ENCODE peak calls at places on chromosomes 1 and 21, in six cellular contexts. One of them, this sample, is unnamed.

GRCh38 chr21:15195768-15196167 is 131.0 kb upstream of the NRIP1 start:
- DNase-seq in body of pancreas: no peak
- DNase-seq in HCT116: no peak
- DNase-seq in T-helper 17 cell: no peak
- DNase-seq in activated CD8-positive, alpha-beta memory T cell treated with anti-CD3 and anti-CD28 coated beads, Interleukin-2, amount 50 U/mL, for 48 hours: no peak
- DNase-seq in stimulated activated CD8-positive, alpha-beta memory T cell treated with anti-CD3 and anti-CD28 coated beads, Interleukin-4, amount 100 ng/mL, for 24 hours: no peak
- DNase-seq in this sample: no peak

GRCh38 chr1:220895412-220895946 is 16.2 kb downstream of the HLX start:
- DNase-seq in stimulated activated CD8-positive, alpha-beta memory T cell treated with anti-CD3 and anti-CD28 coated beads, Interleukin-4, amount 100 ng/mL, for 24 hours: no peak
- DNase-seq in body of pancreas: no peak
- DNase-seq in T-helper 17 cell: no peak
- DNase-seq in activated CD8-positive, alpha-beta memory T cell treated with anti-CD3 and anti-CD28 coated beads, Interleukin-2, amount 50 U/mL, for 48 hours: no peak
- DNase-seq in HCT116: no peak
- DNase-seq in this sample: no peak

GRCh38 chr1:170929835-170930554 is 5.3 kb upstream of the MROH9 start:
- DNase-seq in HCT116: peak
- DNase-seq in activated CD8-positive, alpha-beta memory T cell treated with anti-CD3 and anti-CD28 coated beads, Interleukin-2, amount 50 U/mL, for 48 hours: no peak
- DNase-seq in T-helper 17 cell: no peak
- DNase-seq in stimulated activated CD8-positive, alpha-beta memory T cell treated with anti-CD3 and anti-CD28 coated beads, Interleukin-4, amount 100 ng/mL, for 24 hours: no peak
- DNase-seq in body of pancreas: no peak
- DNase-seq in this sample: peak

GRCh38 chr1:22075718-22076117 is 23.2 kb downstream of the CDC42 start:
- DNase-seq in HCT116: no peak
- DNase-seq in stimulated activated CD8-positive, alpha-beta memory T cell treated with anti-CD3 and anti-CD28 coated beads, Interleukin-4, amount 100 ng/mL, for 24 hours: no peak
- DNase-seq in activated CD8-positive, alpha-beta memory T cell treated with anti-CD3 and anti-CD28 coated beads, Interleukin-2, amount 50 U/mL, for 48 hours: no peak
- DNase-seq in body of pancreas: no peak
- DNase-seq in T-helper 17 cell: no peak
- DNase-seq in this sample: no peak

GRCh38 chr1:23330846-23331245 is 13.2 kb downstream of the HNRNPR start:
- DNase-seq in body of pancreas: no peak
- DNase-seq in stimulated activated CD8-positive, alpha-beta memory T cell treated with anti-CD3 and anti-CD28 coated beads, Interleukin-4, amount 100 ng/mL, for 24 hours: no peak
- DNase-seq in T-helper 17 cell: no peak
- DNase-seq in HCT116: no peak
- DNase-seq in activated CD8-positive, alpha-beta memory T cell treated with anti-CD3 and anti-CD28 coated beads, Interleukin-2, amount 50 U/mL, for 48 hours: no peak
- DNase-seq in this sample: no peak

GRCh38 chr1:225972344-225973152 is 26.6 kb downstream of the SDE2 start:
- DNase-seq in stimulated activated CD8-positive, alpha-beta memory T cell treated with anti-CD3 and anti-CD28 coated beads, Interleukin-4, amount 100 ng/mL, for 24 hours: no peak
- DNase-seq in T-helper 17 cell: no peak
- DNase-seq in body of pancreas: no peak
- DNase-seq in HCT116: no peak
- DNase-seq in activated CD8-positive, alpha-beta memory T cell treated with anti-CD3 and anti-CD28 coated beads, Interleukin-2, amount 50 U/mL, for 48 hours: peak
- DNase-seq in this sample: no peak

GRCh38 chr1:65068202-65069011 is 79.6 kb upstream of the AK4 start:
- DNase-seq in body of pancreas: peak
- DNase-seq in HCT116: no peak
- DNase-seq in T-helper 17 cell: no peak
- DNase-seq in stimulated activated CD8-positive, alpha-beta memory T cell treated with anti-CD3 and anti-CD28 coated beads, Interleukin-4, amount 100 ng/mL, for 24 hours: no peak
- DNase-seq in activated CD8-positive, alpha-beta memory T cell treated with anti-CD3 and anti-CD28 coated beads, Interleukin-2, amount 50 U/mL, for 48 hours: no peak
- DNase-seq in this sample: no peak

GRCh38 chr21:43297989-43298388 is 128.9 kb downstream of the SIK1 start:
- DNase-seq in stimulated activated CD8-positive, alpha-beta memory T cell treated with anti-CD3 and anti-CD28 coated beads, Interleukin-4, amount 100 ng/mL, for 24 hours: no peak
- DNase-seq in T-helper 17 cell: no peak
- DNase-seq in HCT116: no peak
- DNase-seq in body of pancreas: no peak
- DNase-seq in activated CD8-positive, alpha-beta memory T cell treated with anti-CD3 and anti-CD28 coated beads, Interleukin-2, amount 50 U/mL, for 48 hours: no peak
- DNase-seq in this sample: no peak

GRCh38 chr1:8055973-8056372 is 29.9 kb upstream of the ERRFI1 start:
- DNase-seq in activated CD8-positive, alpha-beta memory T cell treated with anti-CD3 and anti-CD28 coated beads, Interleukin-2, amount 50 U/mL, for 48 hours: no peak
- DNase-seq in HCT116: peak
- DNase-seq in T-helper 17 cell: no peak
- DNase-seq in stimulated activated CD8-positive, alpha-beta memory T cell treated with anti-CD3 and anti-CD28 coated beads, Interleukin-4, amount 100 ng/mL, for 24 hours: no peak
- DNase-seq in body of pancreas: no peak
- DNase-seq in this sample: no peak

GRCh38 chr1:156821801-156822200 is 5.2 kb upstream of the SH2D2A start:
- DNase-seq in stimulated activated CD8-positive, alpha-beta memory T cell treated with anti-CD3 and anti-CD28 coated beads, Interleukin-4, amount 100 ng/mL, for 24 hours: no peak
- DNase-seq in body of pancreas: no peak
- DNase-seq in HCT116: no peak
- DNase-seq in activated CD8-positive, alpha-beta memory T cell treated with anti-CD3 and anti-CD28 coated beads, Interleukin-2, amount 50 U/mL, for 48 hours: no peak
- DNase-seq in T-helper 17 cell: no peak
- DNase-seq in this sample: no peak

GRCh38 chr1:40760984-40761383 is 22.6 kb upstream of the KCNQ4 start:
- DNase-seq in HCT116: no peak
- DNase-seq in T-helper 17 cell: no peak
- DNase-seq in activated CD8-positive, alpha-beta memory T cell treated with anti-CD3 and anti-CD28 coated beads, Interleukin-2, amount 50 U/mL, for 48 hours: no peak
- DNase-seq in stimulated activated CD8-positive, alpha-beta memory T cell treated with anti-CD3 and anti-CD28 coated beads, Interleukin-4, amount 100 ng/mL, for 24 hours: no peak
- DNase-seq in body of pancreas: no peak
- DNase-seq in this sample: no peak

GRCh38 chr21:46667735-46668380 is 32.4 kb downstream of the PRMT2 start:
- DNase-seq in activated CD8-positive, alpha-beta memory T cell treated with anti-CD3 and anti-CD28 coated beads, Interleukin-2, amount 50 U/mL, for 48 hours: peak
- DNase-seq in stimulated activated CD8-positive, alpha-beta memory T cell treated with anti-CD3 and anti-CD28 coated beads, Interleukin-4, amount 100 ng/mL, for 24 hours: no peak
- DNase-seq in T-helper 17 cell: no peak
- DNase-seq in HCT116: no peak
- DNase-seq in body of pancreas: no peak
- DNase-seq in this sample: no peak

GRCh38 chr1:63915121-63915520 is 141.3 kb downstream of the ROR1 start:
- DNase-seq in HCT116: no peak
- DNase-seq in stimulated activated CD8-positive, alpha-beta memory T cell treated with anti-CD3 and anti-CD28 coated beads, Interleukin-4, amount 100 ng/mL, for 24 hours: no peak
- DNase-seq in body of pancreas: no peak
- DNase-seq in T-helper 17 cell: no peak
- DNase-seq in activated CD8-positive, alpha-beta memory T cell treated with anti-CD3 and anti-CD28 coated beads, Interleukin-2, amount 50 U/mL, for 48 hours: no peak
- DNase-seq in this sample: no peak

GRCh38 chr1:151157067-151157531 is 650 bp downstream of the TNFAIP8L2 start:
- DNase-seq in T-helper 17 cell: peak
- DNase-seq in activated CD8-positive, alpha-beta memory T cell treated with anti-CD3 and anti-CD28 coated beads, Interleukin-2, amount 50 U/mL, for 48 hours: peak
- DNase-seq in stimulated activated CD8-positive, alpha-beta memory T cell treated with anti-CD3 and anti-CD28 coated beads, Interleukin-4, amount 100 ng/mL, for 24 hours: peak
- DNase-seq in HCT116: no peak
- DNase-seq in body of pancreas: no peak
- DNase-seq in this sample: no peak

GRCh38 chr21:42991992-42992740 is 17.8 kb downstream of the PKNOX1 start:
- DNase-seq in body of pancreas: no peak
- DNase-seq in activated CD8-positive, alpha-beta memory T cell treated with anti-CD3 and anti-CD28 coated beads, Interleukin-2, amount 50 U/mL, for 48 hours: no peak
- DNase-seq in HCT116: no peak
- DNase-seq in T-helper 17 cell: no peak
- DNase-seq in stimulated activated CD8-positive, alpha-beta memory T cell treated with anti-CD3 and anti-CD28 coated beads, Interleukin-4, amount 100 ng/mL, for 24 hours: no peak
- DNase-seq in this sample: peak

GRCh38 chr1:10630661-10631120 is 155.9 kb downstream of the PEX14 start:
- DNase-seq in HCT116: no peak
- DNase-seq in stimulated activated CD8-positive, alpha-beta memory T cell treated with anti-CD3 and anti-CD28 coated beads, Interleukin-4, amount 100 ng/mL, for 24 hours: no peak
- DNase-seq in T-helper 17 cell: no peak
- DNase-seq in activated CD8-positive, alpha-beta memory T cell treated with anti-CD3 and anti-CD28 coated beads, Interleukin-2, amount 50 U/mL, for 48 hours: no peak
- DNase-seq in body of pancreas: peak
- DNase-seq in this sample: no peak

GRCh38 chr1:78145105-78145580 is 99.4 kb downstream of the GIPC2 start:
- DNase-seq in body of pancreas: peak
- DNase-seq in stimulated activated CD8-positive, alpha-beta memory T cell treated with anti-CD3 and anti-CD28 coated beads, Interleukin-4, amount 100 ng/mL, for 24 hours: no peak
- DNase-seq in HCT116: peak
- DNase-seq in activated CD8-positive, alpha-beta memory T cell treated with anti-CD3 and anti-CD28 coated beads, Interleukin-2, amount 50 U/mL, for 48 hours: no peak
- DNase-seq in T-helper 17 cell: no peak
- DNase-seq in this sample: peak

GRCh38 chr1:26278303-26278702 is 1.6 kb upstream of the SH3BGRL3 start:
- DNase-seq in stimulated activated CD8-positive, alpha-beta memory T cell treated with anti-CD3 and anti-CD28 coated beads, Interleukin-4, amount 100 ng/mL, for 24 hours: no peak
- DNase-seq in HCT116: no peak
- DNase-seq in body of pancreas: no peak
- DNase-seq in activated CD8-positive, alpha-beta memory T cell treated with anti-CD3 and anti-CD28 coated beads, Interleukin-2, amount 50 U/mL, for 48 hours: no peak
- DNase-seq in T-helper 17 cell: no peak
- DNase-seq in this sample: peak

GRCh38 chr1:101004061-101004460 is 21.5 kb downstream of the DPH5 start:
- DNase-seq in stimulated activated CD8-positive, alpha-beta memory T cell treated with anti-CD3 and anti-CD28 coated beads, Interleukin-4, amount 100 ng/mL, for 24 hours: no peak
- DNase-seq in HCT116: no peak
- DNase-seq in T-helper 17 cell: no peak
- DNase-seq in body of pancreas: no peak
- DNase-seq in activated CD8-positive, alpha-beta memory T cell treated with anti-CD3 and anti-CD28 coated beads, Interleukin-2, amount 50 U/mL, for 48 hours: no peak
- DNase-seq in this sample: no peak

GRCh38 chr1:111227875-111228747 is 598 bp downstream of the CHI3L2 start:
- DNase-seq in T-helper 17 cell: no peak
- DNase-seq in HCT116: peak
- DNase-seq in stimulated activated CD8-positive, alpha-beta memory T cell treated with anti-CD3 and anti-CD28 coated beads, Interleukin-4, amount 100 ng/mL, for 24 hours: no peak
- DNase-seq in body of pancreas: no peak
- DNase-seq in activated CD8-positive, alpha-beta memory T cell treated with anti-CD3 and anti-CD28 coated beads, Interleukin-2, amount 50 U/mL, for 48 hours: no peak
- DNase-seq in this sample: no peak

GRCh38 chr1:167748901-167749300 is 27.1 kb downstream of the MPZL1 start:
- DNase-seq in HCT116: no peak
- DNase-seq in stimulated activated CD8-positive, alpha-beta memory T cell treated with anti-CD3 and anti-CD28 coated beads, Interleukin-4, amount 100 ng/mL, for 24 hours: no peak
- DNase-seq in body of pancreas: no peak
- DNase-seq in activated CD8-positive, alpha-beta memory T cell treated with anti-CD3 and anti-CD28 coated beads, Interleukin-2, amount 50 U/mL, for 48 hours: no peak
- DNase-seq in T-helper 17 cell: no peak
- DNase-seq in this sample: no peak

GRCh38 chr21:26041441-26042180 is 129.0 kb downstream of the APP start:
- DNase-seq in T-helper 17 cell: no peak
- DNase-seq in body of pancreas: no peak
- DNase-seq in activated CD8-positive, alpha-beta memory T cell treated with anti-CD3 and anti-CD28 coated beads, Interleukin-2, amount 50 U/mL, for 48 hours: no peak
- DNase-seq in HCT116: no peak
- DNase-seq in stimulated activated CD8-positive, alpha-beta memory T cell treated with anti-CD3 and anti-CD28 coated beads, Interleukin-4, amount 100 ng/mL, for 24 hours: no peak
- DNase-seq in this sample: no peak

GRCh38 chr1:18938008-18938706 is 18.3 kb downstream of the IFFO2 start:
- DNase-seq in stimulated activated CD8-positive, alpha-beta memory T cell treated with anti-CD3 and anti-CD28 coated beads, Interleukin-4, amount 100 ng/mL, for 24 hours: no peak
- DNase-seq in T-helper 17 cell: no peak
- DNase-seq in HCT116: no peak
- DNase-seq in activated CD8-positive, alpha-beta memory T cell treated with anti-CD3 and anti-CD28 coated beads, Interleukin-2, amount 50 U/mL, for 48 hours: no peak
- DNase-seq in body of pancreas: no peak
- DNase-seq in this sample: no peak

GRCh38 chr1:209634005-209634737 is 18.1 kb downstream of the LAMB3 start:
- DNase-seq in body of pancreas: no peak
- DNase-seq in HCT116: no peak
- DNase-seq in stimulated activated CD8-positive, alpha-beta memory T cell treated with anti-CD3 and anti-CD28 coated beads, Interleukin-4, amount 100 ng/mL, for 24 hours: no peak
- DNase-seq in activated CD8-positive, alpha-beta memory T cell treated with anti-CD3 and anti-CD28 coated beads, Interleukin-2, amount 50 U/mL, for 48 hours: no peak
- DNase-seq in T-helper 17 cell: no peak
- DNase-seq in this sample: no peak

GRCh38 chr1:84853743-84854721 is 39.0 kb downstream of the LPAR3 start:
- DNase-seq in activated CD8-positive, alpha-beta memory T cell treated with anti-CD3 and anti-CD28 coated beads, Interleukin-2, amount 50 U/mL, for 48 hours: no peak
- DNase-seq in body of pancreas: no peak
- DNase-seq in HCT116: peak
- DNase-seq in stimulated activated CD8-positive, alpha-beta memory T cell treated with anti-CD3 and anti-CD28 coated beads, Interleukin-4, amount 100 ng/mL, for 24 hours: no peak
- DNase-seq in T-helper 17 cell: peak
- DNase-seq in this sample: no peak

GRCh38 chr1:97651201-97651600 is 269.6 kb downstream of the DPYD start:
- DNase-seq in stimulated activated CD8-positive, alpha-beta memory T cell treated with anti-CD3 and anti-CD28 coated beads, Interleukin-4, amount 100 ng/mL, for 24 hours: no peak
- DNase-seq in T-helper 17 cell: no peak
- DNase-seq in HCT116: no peak
- DNase-seq in body of pancreas: no peak
- DNase-seq in activated CD8-positive, alpha-beta memory T cell treated with anti-CD3 and anti-CD28 coated beads, Interleukin-2, amount 50 U/mL, for 48 hours: no peak
- DNase-seq in this sample: no peak

GRCh38 chr1:37471345-37472231 is 2.8 kb upstream of the ZC3H12A start:
- DNase-seq in body of pancreas: peak
- DNase-seq in HCT116: peak
- DNase-seq in stimulated activated CD8-positive, alpha-beta memory T cell treated with anti-CD3 and anti-CD28 coated beads, Interleukin-4, amount 100 ng/mL, for 24 hours: no peak
- DNase-seq in activated CD8-positive, alpha-beta memory T cell treated with anti-CD3 and anti-CD28 coated beads, Interleukin-2, amount 50 U/mL, for 48 hours: no peak
- DNase-seq in T-helper 17 cell: no peak
- DNase-seq in this sample: peak

GRCh38 chr1:205593532-205593931 is 38.3 kb downstream of the ELK4 start:
- DNase-seq in body of pancreas: no peak
- DNase-seq in activated CD8-positive, alpha-beta memory T cell treated with anti-CD3 and anti-CD28 coated beads, Interleukin-2, amount 50 U/mL, for 48 hours: no peak
- DNase-seq in stimulated activated CD8-positive, alpha-beta memory T cell treated with anti-CD3 and anti-CD28 coated beads, Interleukin-4, amount 100 ng/mL, for 24 hours: no peak
- DNase-seq in HCT116: no peak
- DNase-seq in T-helper 17 cell: no peak
- DNase-seq in this sample: no peak

GRCh38 chr1:234554478-234555311 is 55.3 kb downstream of the IRF2BP2 start:
- DNase-seq in body of pancreas: no peak
- DNase-seq in T-helper 17 cell: no peak
- DNase-seq in activated CD8-positive, alpha-beta memory T cell treated with anti-CD3 and anti-CD28 coated beads, Interleukin-2, amount 50 U/mL, for 48 hours: no peak
- DNase-seq in HCT116: no peak
- DNase-seq in stimulated activated CD8-positive, alpha-beta memory T cell treated with anti-CD3 and anti-CD28 coated beads, Interleukin-4, amount 100 ng/mL, for 24 hours: no peak
- DNase-seq in this sample: no peak

GRCh38 chr1:15994590-15995351 is 9.3 kb upstream of the SRARP start:
- DNase-seq in HCT116: peak
- DNase-seq in activated CD8-positive, alpha-beta memory T cell treated with anti-CD3 and anti-CD28 coated beads, Interleukin-2, amount 50 U/mL, for 48 hours: peak
- DNase-seq in T-helper 17 cell: no peak
- DNase-seq in stimulated activated CD8-positive, alpha-beta memory T cell treated with anti-CD3 and anti-CD28 coated beads, Interleukin-4, amount 100 ng/mL, for 24 hours: peak
- DNase-seq in body of pancreas: peak
- DNase-seq in this sample: peak

GRCh38 chr1:155968670-155969069 is 9.7 kb downstream of the ARHGEF2 start:
- DNase-seq in T-helper 17 cell: no peak
- DNase-seq in HCT116: no peak
- DNase-seq in stimulated activated CD8-positive, alpha-beta memory T cell treated with anti-CD3 and anti-CD28 coated beads, Interleukin-4, amount 100 ng/mL, for 24 hours: no peak
- DNase-seq in body of pancreas: no peak
- DNase-seq in activated CD8-positive, alpha-beta memory T cell treated with anti-CD3 and anti-CD28 coated beads, Interleukin-2, amount 50 U/mL, for 48 hours: no peak
- DNase-seq in this sample: no peak

GRCh38 chr1:109984190-109984455 is 442 bp upstream of the AHCYL1 start:
- DNase-seq in stimulated activated CD8-positive, alpha-beta memory T cell treated with anti-CD3 and anti-CD28 coated beads, Interleukin-4, amount 100 ng/mL, for 24 hours: no peak
- DNase-seq in HCT116: no peak
- DNase-seq in T-helper 17 cell: no peak
- DNase-seq in body of pancreas: no peak
- DNase-seq in activated CD8-positive, alpha-beta memory T cell treated with anti-CD3 and anti-CD28 coated beads, Interleukin-2, amount 50 U/mL, for 48 hours: peak
- DNase-seq in this sample: no peak

GRCh38 chr1:161720956-161721737 is at the start of gene FCRLB:
- DNase-seq in body of pancreas: no peak
- DNase-seq in activated CD8-positive, alpha-beta memory T cell treated with anti-CD3 and anti-CD28 coated beads, Interleukin-2, amount 50 U/mL, for 48 hours: no peak
- DNase-seq in T-helper 17 cell: no peak
- DNase-seq in stimulated activated CD8-positive, alpha-beta memory T cell treated with anti-CD3 and anti-CD28 coated beads, Interleukin-4, amount 100 ng/mL, for 24 hours: no peak
- DNase-seq in HCT116: no peak
- DNase-seq in this sample: no peak

GRCh38 chr1:9659328-9659727 is 7.8 kb downstream of the PIK3CD start:
- DNase-seq in stimulated activated CD8-positive, alpha-beta memory T cell treated with anti-CD3 and anti-CD28 coated beads, Interleukin-4, amount 100 ng/mL, for 24 hours: no peak
- DNase-seq in activated CD8-positive, alpha-beta memory T cell treated with anti-CD3 and anti-CD28 coated beads, Interleukin-2, amount 50 U/mL, for 48 hours: no peak
- DNase-seq in body of pancreas: no peak
- DNase-seq in HCT116: no peak
- DNase-seq in T-helper 17 cell: no peak
- DNase-seq in this sample: no peak

GRCh38 chr1:60655799-60656355 is 426.5 kb upstream of the NFIA start:
- DNase-seq in HCT116: no peak
- DNase-seq in body of pancreas: no peak
- DNase-seq in activated CD8-positive, alpha-beta memory T cell treated with anti-CD3 and anti-CD28 coated beads, Interleukin-2, amount 50 U/mL, for 48 hours: no peak
- DNase-seq in T-helper 17 cell: no peak
- DNase-seq in stimulated activated CD8-positive, alpha-beta memory T cell treated with anti-CD3 and anti-CD28 coated beads, Interleukin-4, amount 100 ng/mL, for 24 hours: no peak
- DNase-seq in this sample: no peak

GRCh38 chr1:202037706-202038296 is 27.4 kb downstream of the ELF3 start:
- DNase-seq in stimulated activated CD8-positive, alpha-beta memory T cell treated with anti-CD3 and anti-CD28 coated beads, Interleukin-4, amount 100 ng/mL, for 24 hours: no peak
- DNase-seq in T-helper 17 cell: no peak
- DNase-seq in activated CD8-positive, alpha-beta memory T cell treated with anti-CD3 and anti-CD28 coated beads, Interleukin-2, amount 50 U/mL, for 48 hours: no peak
- DNase-seq in HCT116: no peak
- DNase-seq in body of pancreas: peak
- DNase-seq in this sample: no peak

GRCh38 chr1:27628712-27629111 is 6.3 kb downstream of the FGR start:
- DNase-seq in T-helper 17 cell: no peak
- DNase-seq in activated CD8-positive, alpha-beta memory T cell treated with anti-CD3 and anti-CD28 coated beads, Interleukin-2, amount 50 U/mL, for 48 hours: no peak
- DNase-seq in HCT116: no peak
- DNase-seq in stimulated activated CD8-positive, alpha-beta memory T cell treated with anti-CD3 and anti-CD28 coated beads, Interleukin-4, amount 100 ng/mL, for 24 hours: no peak
- DNase-seq in body of pancreas: no peak
- DNase-seq in this sample: no peak

GRCh38 chr1:17008208-17008855 is 3.4 kb downstream of the ATP13A2 start:
- DNase-seq in stimulated activated CD8-positive, alpha-beta memory T cell treated with anti-CD3 and anti-CD28 coated beads, Interleukin-4, amount 100 ng/mL, for 24 hours: no peak
- DNase-seq in T-helper 17 cell: no peak
- DNase-seq in activated CD8-positive, alpha-beta memory T cell treated with anti-CD3 and anti-CD28 coated beads, Interleukin-2, amount 50 U/mL, for 48 hours: no peak
- DNase-seq in HCT116: no peak
- DNase-seq in body of pancreas: no peak
- DNase-seq in this sample: no peak

GRCh38 chr1:94327001-94327685 is 89.8 kb upstream of the ARHGAP29 start:
- DNase-seq in body of pancreas: no peak
- DNase-seq in HCT116: peak
- DNase-seq in activated CD8-positive, alpha-beta memory T cell treated with anti-CD3 and anti-CD28 coated beads, Interleukin-2, amount 50 U/mL, for 48 hours: no peak
- DNase-seq in stimulated activated CD8-positive, alpha-beta memory T cell treated with anti-CD3 and anti-CD28 coated beads, Interleukin-4, amount 100 ng/mL, for 24 hours: no peak
- DNase-seq in T-helper 17 cell: no peak
- DNase-seq in this sample: no peak